ENCODE peak calls at places on chromosomes 16 and 17, in five cellular contexts. Z is left ventricle myocardium inferior, B is fibroblast of the aortic adventitia, F is Panc1, K is IMR-90. H is an unnamed sample.

GRCh38 chr16:80065565-80065964 is 465.0 kb upstream of the MAF start:
- DNase-seq in Z (no peak), B (no peak), F (no peak), K (no peak), H (no peak)

GRCh38 chr17:69972251-69972650 is 102.8 kb upstream of the KCNJ16 start:
- DNase-seq in Z (no peak), B (no peak), F (no peak), K (peak), H (no peak)

GRCh38 chr17:42519546-42520444 is 16.2 kb upstream of the NAGLU start:
- DNase-seq in Z (peak), B (peak), F (peak), K (peak), H (peak)

GRCh38 chr16:50528820-50529219 is 19.4 kb upstream of the NKD1 start:
- DNase-seq in Z (no peak), B (no peak), F (no peak), K (no peak), H (no peak)

GRCh38 chr17:81523139-81524062 is 4.8 kb upstream of the FSCN2 start:
- DNase-seq in Z (no peak), B (peak), F (no peak), K (peak), H (peak)

GRCh38 chr16:53559552-53559951 is 56.5 kb upstream of the AKTIP start:
- DNase-seq in Z (no peak), B (no peak), F (no peak), K (no peak), H (no peak)

GRCh38 chr17:82565551-82565950 is 46.0 kb downstream of the FOXK2 start:
- DNase-seq in Z (no peak), B (peak), F (no peak), K (no peak), H (peak)

GRCh38 chr17:79714129-79714528 is 16.6 kb upstream of the ENPP7 start:
- DNase-seq in Z (no peak), B (no peak), F (no peak), K (no peak), H (no peak)

DNA sequence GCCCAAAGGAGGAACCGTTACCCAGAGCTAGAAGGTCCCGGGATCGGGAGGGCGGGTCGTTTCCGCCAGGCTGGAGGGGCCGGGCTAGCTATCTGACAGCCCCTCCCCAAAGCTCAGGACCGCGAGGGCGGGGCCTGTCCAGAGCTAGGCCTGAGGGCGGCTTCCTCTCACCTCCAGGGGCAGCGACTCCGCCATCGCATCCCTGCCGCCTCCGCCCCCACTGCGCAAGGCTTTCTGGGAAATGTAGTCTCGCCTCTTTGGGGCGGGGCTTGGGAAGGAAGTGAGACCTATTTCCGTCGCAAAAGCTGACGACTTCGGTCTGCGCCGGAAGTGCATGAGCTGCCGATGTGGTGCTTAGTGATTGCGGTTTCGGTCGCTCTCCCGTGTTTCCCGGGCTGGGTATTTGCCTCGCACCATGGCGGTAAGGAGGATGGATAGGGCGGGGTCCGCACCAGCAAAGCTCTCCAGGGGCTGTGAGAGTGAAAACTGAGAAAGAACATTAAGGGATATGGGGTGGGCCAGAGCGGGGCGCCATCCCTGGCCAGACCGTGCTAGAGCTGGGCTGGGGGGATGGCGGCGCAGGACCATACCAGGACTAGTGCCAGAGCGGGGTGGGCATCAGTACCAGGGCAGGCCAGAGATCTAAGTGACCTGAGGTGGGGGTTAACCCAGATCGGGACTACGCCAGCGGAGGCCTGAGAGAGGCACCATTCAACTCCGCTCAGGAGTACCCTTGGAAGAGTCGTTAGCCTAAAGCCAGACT is at the start of gene TMEM208:
- DNase-seq in Z (peak), B (peak), F (peak), K (peak), H (peak)
- TF ChIP-seq CTCF in Z (peak), B (peak), F (no peak), K (peak), H (peak)

GRCh38 chr16:4115941-4116327 is 308 bp downstream of the ADCY9 start:
- DNase-seq in Z (peak), B (no peak), F (no peak), K (no peak), H (no peak)

GRCh38 chr16:4117250-4117578 is 972 bp upstream of the ADCY9 start:
- DNase-seq in Z (no peak), B (no peak), F (no peak), K (no peak), H (no peak)

GRCh38 chr16:4115209-4115940 is 867 bp downstream of the ADCY9 start:
- DNase-seq in Z (peak), B (peak), F (no peak), K (peak), H (peak)

GRCh38 chr16:4114257-4115208 is 1.7 kb downstream of the ADCY9 start:
- DNase-seq in Z (peak), B (no peak), F (no peak), K (no peak), H (no peak)

GRCh38 chr16:4116328-4117249 is at the start of gene ADCY9:
- DNase-seq in Z (peak), B (peak), F (no peak), K (peak), H (peak)
- H3K4me3 ChIP-seq in Z (peak), B (peak), F (peak), K (peak), H (peak)

DNA sequence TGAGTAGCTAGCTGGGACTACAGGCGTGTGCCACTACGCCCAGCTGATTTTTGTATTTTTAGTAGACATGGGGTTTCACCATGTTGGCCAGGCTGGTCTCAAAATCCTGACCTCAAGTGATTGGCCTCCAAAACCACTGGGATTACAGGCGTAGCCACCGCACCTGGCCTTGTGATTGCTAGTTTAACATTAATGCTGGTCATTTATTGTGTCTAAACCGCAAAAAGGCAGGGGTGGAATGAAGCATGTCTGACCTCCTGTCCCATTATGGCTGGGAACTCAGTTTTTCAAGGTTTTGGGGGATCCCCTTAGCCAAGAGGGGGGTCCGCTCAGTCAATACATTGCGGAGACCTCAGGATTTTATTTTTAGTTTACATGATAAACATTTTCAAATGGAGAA is 10.7 kb upstream of the CNGB1 start:
- DNase-seq in Z (no peak), B (no peak), F (no peak), K (no peak), H (no peak)
- TF ChIP-seq CTCF in Z (no peak), B (no peak), F (no peak), K (no peak), H (no peak)

GRCh38 chr16:2512920-2513404 is 790 bp upstream of the ATP6V0C start:
- DNase-seq in Z (no peak), B (no peak), F (no peak), K (no peak), H (no peak)
- H3K4me3 ChIP-seq in Z (peak), B (peak), F (peak), K (peak), H (peak)

DNA sequence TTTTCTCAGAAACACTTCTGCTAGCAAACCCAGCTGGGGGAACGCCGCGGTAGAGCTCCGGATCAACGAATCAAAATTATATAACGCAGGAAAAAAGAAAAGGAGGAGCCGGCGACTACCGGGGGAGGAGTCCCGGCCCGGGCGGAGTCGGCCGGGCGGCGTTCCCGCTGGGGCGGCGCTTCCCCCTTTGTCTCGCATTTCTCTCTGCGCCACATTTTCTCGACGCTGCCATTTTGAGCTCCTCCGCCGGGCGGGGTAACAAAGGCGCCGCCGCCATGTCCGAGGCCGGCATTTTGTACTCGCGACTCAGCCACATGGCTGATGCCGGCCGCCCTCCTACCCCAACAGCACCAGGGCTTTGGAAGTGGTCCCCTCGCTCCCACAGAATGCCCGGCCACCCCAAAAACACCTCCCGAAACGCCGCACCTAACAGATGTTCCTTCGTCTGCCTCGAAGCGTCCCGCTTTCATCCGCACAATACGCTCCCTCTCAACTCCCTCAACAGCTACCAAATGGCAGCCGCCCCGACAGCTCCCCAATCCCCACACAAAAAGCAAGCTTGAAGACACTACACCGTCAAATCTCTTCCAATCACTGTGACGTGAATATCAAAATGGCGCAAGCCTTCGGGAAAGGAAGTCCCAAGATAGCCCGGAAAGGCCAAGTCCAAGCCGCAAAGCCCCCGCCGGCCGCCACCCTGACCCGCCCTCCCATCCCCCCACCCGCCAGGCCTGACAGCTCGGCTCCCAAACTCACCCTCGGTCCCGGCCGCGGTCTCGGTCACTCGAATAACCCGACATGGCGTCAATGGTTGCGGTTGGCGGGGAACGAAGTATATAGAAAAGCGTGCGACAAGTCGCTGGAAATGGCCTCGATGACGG is 529 bp downstream of the DDX5 start:
- DNase-seq in Z (peak), B (peak), F (no peak), K (peak), H (peak)
- TF ChIP-seq CTCF in Z (no peak), B (no peak), F (no peak), K (no peak), H (no peak)

DNA sequence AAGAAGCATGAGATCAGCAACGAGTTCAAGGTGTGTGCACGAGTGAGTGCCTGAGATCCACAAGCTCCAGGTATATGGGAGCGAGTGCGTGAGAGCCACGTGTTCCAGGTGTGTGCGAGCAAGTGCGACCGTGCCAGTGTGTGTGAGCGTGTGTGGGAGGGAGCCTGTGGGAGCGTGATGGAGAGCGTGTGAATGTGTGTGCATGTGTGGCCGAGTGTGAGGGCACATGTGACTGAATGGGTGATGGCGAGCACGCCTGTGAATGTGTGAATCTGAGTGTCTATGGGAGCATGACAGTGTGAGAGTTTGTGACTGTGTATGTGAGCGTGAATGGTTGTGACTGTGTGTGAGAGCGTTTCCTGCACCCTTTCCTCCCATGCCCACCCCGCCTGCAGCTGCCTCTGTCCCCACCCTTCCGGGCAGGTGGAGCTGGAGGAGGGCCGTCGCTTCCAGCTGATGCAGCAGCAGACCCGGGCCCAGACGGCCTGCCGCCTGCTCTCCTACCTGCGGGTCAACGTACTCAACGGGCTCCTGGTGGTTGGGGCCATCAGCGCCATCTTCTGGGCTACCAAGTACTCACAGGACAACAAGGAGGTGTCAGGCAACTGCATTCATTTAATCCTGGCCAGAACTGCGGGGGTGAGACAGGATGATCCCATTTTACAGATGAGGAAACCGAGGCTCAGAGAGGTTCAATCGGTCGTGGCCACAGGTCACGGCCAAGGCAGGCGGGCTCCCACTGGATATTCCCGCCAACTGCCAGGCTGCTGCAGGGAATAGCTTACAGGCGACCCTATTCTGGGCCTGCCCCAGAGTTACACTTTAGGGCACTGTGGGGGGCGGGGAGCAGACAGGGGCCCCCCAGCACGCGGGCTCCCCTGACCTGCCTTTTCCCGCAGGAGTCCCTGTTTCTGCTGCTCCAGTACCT is 3.7 kb downstream of the TMC8 start:
- DNase-seq in Z (no peak), B (no peak), F (no peak), K (peak), H (peak)
- H3K4me3 ChIP-seq in Z (no peak), B (no peak), F (no peak), K (no peak), H (no peak)

DNA sequence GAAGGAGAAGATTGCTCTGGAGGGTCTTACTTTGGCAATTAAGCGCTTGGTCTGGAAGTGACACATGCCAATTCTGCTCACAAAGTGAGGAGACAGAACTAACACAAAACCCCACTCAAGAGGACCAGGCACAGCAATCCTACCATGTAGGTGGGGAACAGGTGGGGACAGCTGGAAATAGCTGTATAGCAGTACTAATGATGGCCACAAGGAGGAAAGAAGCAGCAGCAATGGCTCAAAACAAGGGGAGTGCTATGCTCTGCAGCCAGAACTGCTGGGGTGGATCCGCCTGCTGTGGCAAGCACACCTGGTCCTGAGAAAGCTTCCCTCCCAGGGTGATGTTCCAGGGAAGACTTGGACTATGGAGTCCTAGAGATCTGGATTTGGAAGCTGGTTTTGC is 17.0 kb upstream of the TMEM132E start:
- DNase-seq in Z (no peak), B (no peak), F (no peak), K (no peak), H (peak)
- TF ChIP-seq CTCF in Z (peak), B (peak), F (peak), K (peak), H (peak)